ENCODE peak calls at places on chromosomes 12 and 14, in ten cellular contexts. Y is heart left ventricle, X is esophagus squamous epithelium, U is uterus, S is lower leg skin, G is ovary, V is A549, E is GM12878, T is IMR-90, C is adrenal gland. W is an unnamed sample.

GRCh38 chr12:127888948-127889347 is 378.0 kb upstream of the TMEM132C start:
- DNase-seq in C (peak), V (no peak), X (no peak), Y (peak), T (no peak), U (peak), G (no peak), E (no peak), S (peak), W (no peak)

GRCh38 chr14:32417956-32418552 is 89.0 kb downstream of the AKAP6 start:
- DNase-seq in S (no peak), Y (peak), U (no peak), V (no peak), X (no peak), T (peak), G (peak), E (no peak), C (peak), W (peak)

GRCh38 chr14:20697273-20698017 is 8.9 kb downstream of the ANG start:
- DNase-seq in U (peak), V (peak), Y (peak), T (peak), X (no peak), E (no peak), C (peak), G (peak), S (peak), W (no peak)

GRCh38 chr12:69284131-69284530 is 44.8 kb downstream of the CPSF6 start:
- DNase-seq in V (peak), S (peak), U (peak), Y (peak), X (no peak), G (peak), C (peak), E (no peak), T (peak), W (peak)

GRCh38 chr12:106883421-106883820 is 72.3 kb upstream of the TMEM263 start:
- DNase-seq in V (no peak), T (peak), Y (no peak), X (no peak), E (no peak), U (no peak), S (no peak), G (no peak), C (no peak), W (no peak)

GRCh38 chr14:90276627-90277367 is 20.4 kb downstream of the PSMC1 start:
- DNase-seq in Y (no peak), E (no peak), C (no peak), G (no peak), T (peak), S (no peak), U (no peak), V (no peak), X (no peak), W (peak)

GRCh38 chr14:88005050-88005481 is at the start of gene GPR65:
- DNase-seq in Y (no peak), G (no peak), T (no peak), E (peak), V (no peak), C (no peak), U (no peak), X (no peak), S (no peak), W (no peak)

GRCh38 chr12:30739020-30739419 is 15.7 kb downstream of the CAPRIN2 start:
- DNase-seq in Y (no peak), V (no peak), T (no peak), X (no peak), S (no peak), G (no peak), C (no peak), U (no peak), E (no peak), W (no peak)

GRCh38 chr14:49853572-49854375 is 1.2 kb upstream of the NEMF start:
- DNase-seq in C (peak), X (peak), U (peak), T (peak), S (peak), G (peak), V (peak), Y (peak), E (no peak), W (no peak)

GRCh38 chr12:19439059-19440018 is at the start of gene AEBP2:
- DNase-seq in T (peak), S (peak), X (peak), Y (peak), V (peak), E (peak), C (peak), G (peak), U (peak), W (peak)
- TF ChIP-seq POLR2A in T (peak), S (peak), X (no peak), Y (peak), V (peak), E (peak), C (peak), G (peak), U (peak), W (peak)

DNA sequence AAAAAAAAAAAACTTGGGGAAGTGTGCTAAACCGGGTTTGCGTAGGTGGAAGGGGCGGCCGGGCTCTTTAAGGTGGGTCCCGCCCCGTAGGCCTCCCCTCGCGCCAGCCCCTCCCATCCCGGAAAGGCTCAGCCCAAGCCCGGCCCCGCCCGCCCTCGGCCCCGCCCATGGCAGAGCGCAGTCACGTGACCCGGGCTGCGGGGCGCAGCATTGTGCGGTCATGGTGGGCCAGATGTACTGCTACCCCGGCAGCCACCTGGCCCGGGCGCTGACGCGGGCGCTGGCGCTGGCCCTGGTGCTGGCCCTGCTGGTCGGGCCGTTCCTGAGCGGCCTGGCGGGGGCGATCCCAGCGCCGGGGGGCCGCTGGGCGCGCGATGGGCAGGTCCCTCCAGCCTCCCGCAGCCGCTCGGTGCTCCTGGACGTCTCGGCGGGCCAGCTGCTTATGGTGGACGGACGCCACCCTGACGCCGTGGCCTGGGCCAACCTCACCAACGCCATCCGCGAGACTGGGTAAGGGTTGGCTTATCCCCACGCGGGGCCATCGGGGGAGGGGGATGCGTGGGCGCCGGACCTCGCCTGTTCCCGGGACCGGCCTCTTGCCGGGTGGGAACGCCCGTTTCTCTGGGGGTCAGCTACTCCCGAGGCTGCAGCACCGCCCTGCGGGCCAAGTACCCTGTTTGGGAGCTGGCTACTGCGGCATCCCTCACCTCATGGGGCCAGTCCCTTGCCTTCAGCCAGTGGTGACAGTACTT is at the start of gene PLBD2:
- DNase-seq in T (peak), G (peak), Y (peak), S (peak), X (peak), E (peak), V (peak), C (peak), U (peak), W (peak)
- TF ChIP-seq POLR2A in T (peak), G (peak), Y (peak), S (no peak), X (no peak), E (peak), V (peak), C (peak), U (peak), W (peak)

DNA sequence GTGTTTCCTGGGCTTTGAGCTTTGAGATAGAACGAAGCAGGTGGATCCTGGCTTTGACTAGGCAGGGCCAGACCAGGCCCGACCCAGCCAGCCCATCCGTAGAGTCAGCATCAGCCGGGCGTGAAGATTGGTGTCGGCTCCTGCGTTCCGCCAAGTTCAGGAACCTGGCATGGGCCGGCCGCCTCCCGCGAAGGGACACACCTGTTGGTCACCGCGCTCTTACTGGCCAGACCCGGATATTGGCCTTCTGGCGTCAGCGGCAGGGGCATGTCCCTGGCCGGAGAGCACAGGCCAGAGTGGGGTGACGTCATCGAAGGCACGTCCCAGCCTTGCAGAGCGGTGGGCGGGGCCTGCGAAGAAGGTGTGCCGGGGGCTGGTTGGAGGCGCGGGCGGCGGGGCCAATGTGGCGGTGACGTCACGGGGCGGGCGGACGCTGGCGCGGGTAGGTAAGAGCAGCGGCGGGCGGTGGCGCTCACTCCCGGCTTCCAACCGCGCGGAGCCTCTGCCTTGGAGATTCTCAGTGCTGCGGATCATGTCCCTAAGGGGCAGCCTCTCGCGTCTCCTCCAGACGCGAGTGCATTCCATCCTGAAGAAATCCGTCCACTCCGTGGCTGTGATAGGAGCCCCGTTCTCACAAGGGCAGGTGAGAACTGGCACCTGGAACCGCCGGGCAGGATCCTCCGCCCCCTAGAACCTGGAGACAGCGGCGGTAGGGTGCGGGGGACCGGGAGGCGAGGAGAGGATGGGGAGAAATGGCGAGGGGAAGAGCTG is at the start of gene ARG2:
- DNase-seq in S (peak), T (peak), E (peak), C (peak), V (peak), U (peak), X (peak), Y (peak), G (peak), W (peak)
- TF ChIP-seq POLR2A in S (no peak), T (peak), E (peak), C (peak), V (no peak), U (peak), X (no peak), Y (peak), G (peak), W (no peak)

DNA sequence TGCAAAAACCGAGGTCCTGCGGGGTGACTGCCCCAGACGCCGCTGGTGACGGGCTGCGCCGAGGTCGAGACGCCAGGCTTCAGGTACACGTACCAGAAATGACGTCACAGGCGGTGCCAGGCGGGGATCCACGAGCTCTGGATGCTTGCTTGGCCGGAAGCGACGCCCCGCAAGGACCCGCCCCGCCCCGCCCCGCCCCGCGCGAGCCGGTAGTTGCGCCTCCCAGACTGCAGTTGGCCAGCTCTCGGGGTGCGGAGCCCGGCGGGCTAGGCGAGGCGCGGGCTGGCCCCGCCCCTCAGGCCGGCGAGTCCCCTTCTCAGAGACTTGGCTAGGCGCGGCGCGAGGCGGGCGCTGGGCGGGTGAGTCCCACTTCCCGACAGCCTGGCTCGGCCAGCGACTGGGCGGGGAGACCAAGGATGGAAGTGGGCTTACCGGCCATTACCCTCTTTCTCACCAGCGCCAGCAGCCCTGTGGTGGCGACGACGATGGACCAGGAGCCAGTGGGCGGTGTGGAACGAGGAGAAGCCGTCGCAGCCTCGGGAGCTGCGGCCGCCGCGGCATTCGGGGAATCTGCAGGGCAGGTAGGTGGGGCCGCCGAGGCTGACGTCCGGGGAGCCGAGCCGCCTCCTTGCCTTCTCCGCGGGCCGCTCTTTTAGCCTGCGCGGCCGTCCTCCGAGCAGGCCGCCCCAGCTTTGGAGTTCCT is at the start of gene FAM177A1:
- DNase-seq in G (peak), E (peak), C (peak), V (peak), Y (peak), X (peak), S (peak), T (peak), U (peak), W (peak)
- TF ChIP-seq POLR2A in G (peak), E (peak), C (peak), V (peak), Y (peak), X (no peak), S (no peak), T (peak), U (peak), W (peak)

GRCh38 chr14:51929156-51929555 is 60.2 kb upstream of the RTRAF start:
- DNase-seq in T (peak), V (no peak), Y (no peak), E (no peak), G (no peak), C (no peak), S (no peak), X (no peak), U (no peak), W (no peak)

GRCh38 chr14:51928568-51928967 is 60.8 kb upstream of the RTRAF start:
- DNase-seq in X (no peak), U (no peak), G (no peak), Y (no peak), T (no peak), E (no peak), S (no peak), C (no peak), V (no peak), W (no peak)

GRCh38 chr14:51925980-51926379 is 63.4 kb upstream of the RTRAF start:
- DNase-seq in Y (no peak), U (no peak), S (no peak), X (no peak), E (no peak), V (no peak), C (no peak), T (no peak), G (no peak), W (no peak)

GRCh38 chr14:51924600-51924999 is 64.2 kb downstream of the GNG2 start:
- DNase-seq in X (no peak), V (no peak), E (no peak), Y (no peak), U (no peak), S (no peak), T (no peak), C (no peak), G (no peak), W (no peak)

GRCh38 chr14:51926449-51926848 is 62.9 kb upstream of the RTRAF start:
- DNase-seq in C (no peak), T (no peak), V (no peak), E (no peak), S (no peak), G (no peak), X (no peak), U (no peak), Y (no peak), W (no peak)
- TF ChIP-seq POLR2A in C (no peak), T (no peak), V (no peak), E (no peak), S (no peak), G (no peak), X (no peak), U (no peak), Y (no peak), W (no peak)

GRCh38 chr14:64391986-64392385 is 3.8 kb downstream of the MTHFD1 start:
- DNase-seq in T (no peak), S (no peak), U (no peak), E (no peak), G (no peak), V (no peak), C (no peak), Y (no peak), X (no peak), W (no peak)

GRCh38 chr14:64391113-64391725 is 3.1 kb downstream of the MTHFD1 start:
- DNase-seq in X (no peak), S (no peak), Y (no peak), G (no peak), V (no peak), U (no peak), T (no peak), E (no peak), C (no peak), W (no peak)

GRCh38 chr14:64387232-64387737 is 868 bp upstream of the MTHFD1 start:
- DNase-seq in T (peak), Y (no peak), C (no peak), V (peak), G (no peak), X (no peak), U (no peak), E (no peak), S (no peak), W (no peak)

GRCh38 chr14:64388533-64389243 is 535 bp downstream of the MTHFD1 start:
- DNase-seq in S (no peak), Y (no peak), X (no peak), E (no peak), C (no peak), G (no peak), T (peak), U (no peak), V (no peak), W (no peak)

DNA sequence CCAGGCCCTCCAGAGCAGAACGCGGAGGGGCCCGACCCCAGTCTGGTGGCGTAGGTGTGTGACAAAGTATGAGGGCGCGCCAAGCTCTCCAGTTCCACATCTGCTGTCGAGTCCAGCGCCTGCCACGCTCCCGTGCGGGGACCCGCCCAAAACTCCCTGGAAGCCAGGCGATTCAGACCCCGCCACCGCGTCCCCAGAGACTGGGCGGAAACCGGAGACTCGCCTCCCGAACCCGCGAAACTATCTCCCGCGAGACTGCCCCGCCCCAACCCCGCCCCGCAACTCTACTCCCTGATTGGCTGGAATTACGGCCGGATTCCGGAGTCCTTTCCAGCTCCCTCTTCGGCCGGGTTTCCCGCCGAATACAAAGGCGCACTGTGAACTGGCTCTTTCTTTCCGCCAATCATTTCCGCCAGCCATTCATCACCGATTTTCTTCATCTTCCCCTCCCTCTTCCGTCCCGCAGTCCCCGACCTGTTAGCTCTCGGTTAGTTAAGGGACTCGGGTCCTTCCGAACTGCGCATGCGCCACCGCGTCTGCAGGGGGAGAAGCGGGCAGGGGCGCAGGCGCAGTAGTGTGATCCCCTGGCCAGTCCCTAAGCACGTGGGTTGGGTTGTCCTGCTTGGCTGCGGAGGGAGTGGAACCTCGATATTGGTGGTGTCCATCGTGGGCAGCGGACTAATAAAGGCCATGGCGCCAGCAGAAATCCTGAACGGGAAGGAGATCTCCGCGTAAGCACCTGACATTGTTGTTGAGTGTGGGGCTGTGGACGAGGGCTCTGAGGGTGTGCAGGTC is at the start of gene MTHFD1:
- DNase-seq in V (peak), S (peak), X (peak), C (peak), U (peak), T (peak), G (peak), Y (peak), E (peak), W (peak)
- TF ChIP-seq POLR2A in V (peak), S (no peak), X (no peak), C (peak), U (peak), T (peak), G (no peak), Y (peak), E (peak), W (peak)

DNA sequence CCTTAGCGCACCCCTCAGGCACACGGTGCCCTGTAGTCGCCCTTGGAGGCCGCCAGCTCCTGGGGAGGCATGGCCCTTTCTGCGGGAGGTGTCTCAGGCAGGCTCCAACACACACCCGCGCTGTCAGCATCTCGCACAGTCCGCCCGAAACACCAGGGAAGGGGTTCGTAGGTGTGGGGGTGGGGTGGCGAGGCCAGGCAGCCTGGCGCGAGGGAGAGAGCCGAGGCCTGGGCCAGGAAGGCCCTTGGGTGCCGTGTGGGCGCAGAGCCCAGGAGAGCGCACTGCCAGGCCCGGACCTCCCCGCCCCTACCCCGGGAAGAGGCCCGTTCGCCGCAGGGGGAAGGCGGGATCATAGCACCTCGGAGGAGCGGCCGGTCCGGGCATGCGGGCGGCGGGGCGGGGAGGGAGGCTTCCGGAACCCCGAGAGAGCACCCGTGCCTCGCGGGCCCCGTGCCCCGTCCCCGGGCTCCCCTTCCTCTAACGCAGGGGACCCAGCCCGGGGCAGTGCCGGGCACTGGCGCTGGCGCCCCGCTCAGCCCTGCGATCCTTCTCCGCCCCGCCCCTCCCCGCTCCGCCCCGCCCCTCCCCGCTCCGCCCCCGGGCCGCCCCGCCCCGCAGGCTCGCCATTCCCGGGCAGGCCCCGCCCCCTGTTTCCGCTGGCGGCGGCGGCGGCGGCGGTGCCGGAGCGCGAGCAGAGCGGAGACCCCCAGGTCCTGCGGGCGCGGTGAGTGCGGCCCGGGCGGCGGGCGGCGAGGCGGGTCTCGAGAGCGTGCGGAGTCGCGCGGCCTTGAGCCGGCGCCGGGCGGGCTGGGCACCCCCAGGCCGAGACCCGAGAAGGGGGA is at the start of gene TSPAN9:
- DNase-seq in C (peak), Y (peak), E (no peak), S (peak), X (no peak), T (peak), G (peak), V (peak), U (peak), W (peak)
- TF ChIP-seq POLR2A in C (peak), Y (peak), E (no peak), S (no peak), X (no peak), T (peak), G (peak), V (peak), U (peak), W (peak)